ENCODE peak calls at places on chromosomes 7 and 10, in eight cellular contexts. One of them, this sample, is unnamed.

GRCh38 chr10:35432781-35433338 is 96.6 kb downstream of the CCNY start:
- DNase-seq in stimulated activated CD8-positive, alpha-beta memory T cell treated with anti-CD3 and anti-CD28 coated beads, Interleukin-12 subunit alpha, Interleukin-12 subunit beta, amount 100 ng/mL, for 4 hours: no peak
- DNase-seq in nephron progenitor cell: no peak
- DNase-seq in non-pigmented ciliary epithelial cell: no peak
- DNase-seq in heart right ventricle: no peak
- DNase-seq in stimulated activated naive CD4-positive, alpha-beta T cell: no peak
- DNase-seq in ELR: no peak
- DNase-seq in CD4-positive, CD25-positive, alpha-beta regulatory T cell: no peak
- DNase-seq in this sample: no peak

GRCh38 chr10:63260103-63260859 is 127.2 kb downstream of the NRBF2 start:
- DNase-seq in heart right ventricle: no peak
- DNase-seq in stimulated activated naive CD4-positive, alpha-beta T cell: no peak
- DNase-seq in CD4-positive, CD25-positive, alpha-beta regulatory T cell: no peak
- DNase-seq in nephron progenitor cell: no peak
- DNase-seq in non-pigmented ciliary epithelial cell: no peak
- DNase-seq in stimulated activated CD8-positive, alpha-beta memory T cell treated with anti-CD3 and anti-CD28 coated beads, Interleukin-12 subunit alpha, Interleukin-12 subunit beta, amount 100 ng/mL, for 4 hours: no peak
- DNase-seq in ELR: no peak
- DNase-seq in this sample: no peak

GRCh38 chr7:539731-540411 is 20.2 kb upstream of the PDGFA start:
- DNase-seq in stimulated activated naive CD4-positive, alpha-beta T cell: no peak
- DNase-seq in non-pigmented ciliary epithelial cell: no peak
- DNase-seq in heart right ventricle: no peak
- DNase-seq in ELR: peak
- DNase-seq in nephron progenitor cell: peak
- DNase-seq in CD4-positive, CD25-positive, alpha-beta regulatory T cell: no peak
- DNase-seq in stimulated activated CD8-positive, alpha-beta memory T cell treated with anti-CD3 and anti-CD28 coated beads, Interleukin-12 subunit alpha, Interleukin-12 subunit beta, amount 100 ng/mL, for 4 hours: no peak
- DNase-seq in this sample: peak

GRCh38 chr10:124477614-124478363 is 16.2 kb downstream of the LHPP start:
- DNase-seq in CD4-positive, CD25-positive, alpha-beta regulatory T cell: no peak
- DNase-seq in stimulated activated naive CD4-positive, alpha-beta T cell: no peak
- DNase-seq in stimulated activated CD8-positive, alpha-beta memory T cell treated with anti-CD3 and anti-CD28 coated beads, Interleukin-12 subunit alpha, Interleukin-12 subunit beta, amount 100 ng/mL, for 4 hours: no peak
- DNase-seq in non-pigmented ciliary epithelial cell: no peak
- DNase-seq in heart right ventricle: no peak
- DNase-seq in ELR: no peak
- DNase-seq in nephron progenitor cell: no peak
- DNase-seq in this sample: no peak

GRCh38 chr7:17706734-17707133 is 233.6 kb downstream of the SNX13 start:
- DNase-seq in stimulated activated CD8-positive, alpha-beta memory T cell treated with anti-CD3 and anti-CD28 coated beads, Interleukin-12 subunit alpha, Interleukin-12 subunit beta, amount 100 ng/mL, for 4 hours: no peak
- DNase-seq in CD4-positive, CD25-positive, alpha-beta regulatory T cell: peak
- DNase-seq in non-pigmented ciliary epithelial cell: peak
- DNase-seq in nephron progenitor cell: peak
- DNase-seq in heart right ventricle: peak
- DNase-seq in stimulated activated naive CD4-positive, alpha-beta T cell: peak
- DNase-seq in ELR: peak
- DNase-seq in this sample: peak

GRCh38 chr10:27558612-27559020 is 54.5 kb downstream of the RAB18 start:
- DNase-seq in nephron progenitor cell: peak
- DNase-seq in stimulated activated CD8-positive, alpha-beta memory T cell treated with anti-CD3 and anti-CD28 coated beads, Interleukin-12 subunit alpha, Interleukin-12 subunit beta, amount 100 ng/mL, for 4 hours: no peak
- DNase-seq in CD4-positive, CD25-positive, alpha-beta regulatory T cell: no peak
- DNase-seq in stimulated activated naive CD4-positive, alpha-beta T cell: no peak
- DNase-seq in ELR: peak
- DNase-seq in non-pigmented ciliary epithelial cell: peak
- DNase-seq in heart right ventricle: peak
- DNase-seq in this sample: peak

GRCh38 chr10:124197301-124198148 is 104.1 kb upstream of the CHST15 start:
- DNase-seq in stimulated activated naive CD4-positive, alpha-beta T cell: no peak
- DNase-seq in nephron progenitor cell: no peak
- DNase-seq in heart right ventricle: peak
- DNase-seq in ELR: no peak
- DNase-seq in non-pigmented ciliary epithelial cell: no peak
- DNase-seq in stimulated activated CD8-positive, alpha-beta memory T cell treated with anti-CD3 and anti-CD28 coated beads, Interleukin-12 subunit alpha, Interleukin-12 subunit beta, amount 100 ng/mL, for 4 hours: no peak
- DNase-seq in CD4-positive, CD25-positive, alpha-beta regulatory T cell: no peak
- DNase-seq in this sample: peak

GRCh38 chr10:19929466-19930140 is 113.4 kb downstream of the PLXDC2 start:
- DNase-seq in stimulated activated CD8-positive, alpha-beta memory T cell treated with anti-CD3 and anti-CD28 coated beads, Interleukin-12 subunit alpha, Interleukin-12 subunit beta, amount 100 ng/mL, for 4 hours: no peak
- DNase-seq in heart right ventricle: no peak
- DNase-seq in CD4-positive, CD25-positive, alpha-beta regulatory T cell: no peak
- DNase-seq in ELR: no peak
- DNase-seq in nephron progenitor cell: no peak
- DNase-seq in non-pigmented ciliary epithelial cell: no peak
- DNase-seq in stimulated activated naive CD4-positive, alpha-beta T cell: no peak
- DNase-seq in this sample: no peak

GRCh38 chr10:103715430-103715829 is 139.9 kb downstream of the SH3PXD2A start:
- DNase-seq in heart right ventricle: no peak
- DNase-seq in CD4-positive, CD25-positive, alpha-beta regulatory T cell: no peak
- DNase-seq in non-pigmented ciliary epithelial cell: peak
- DNase-seq in ELR: peak
- DNase-seq in nephron progenitor cell: no peak
- DNase-seq in stimulated activated CD8-positive, alpha-beta memory T cell treated with anti-CD3 and anti-CD28 coated beads, Interleukin-12 subunit alpha, Interleukin-12 subunit beta, amount 100 ng/mL, for 4 hours: no peak
- DNase-seq in stimulated activated naive CD4-positive, alpha-beta T cell: no peak
- DNase-seq in this sample: no peak

GRCh38 chr7:77824636-77825035 is 26.1 kb downstream of the PHTF2 start:
- DNase-seq in heart right ventricle: no peak
- DNase-seq in nephron progenitor cell: no peak
- DNase-seq in CD4-positive, CD25-positive, alpha-beta regulatory T cell: no peak
- DNase-seq in ELR: no peak
- DNase-seq in stimulated activated CD8-positive, alpha-beta memory T cell treated with anti-CD3 and anti-CD28 coated beads, Interleukin-12 subunit alpha, Interleukin-12 subunit beta, amount 100 ng/mL, for 4 hours: no peak
- DNase-seq in stimulated activated naive CD4-positive, alpha-beta T cell: no peak
- DNase-seq in non-pigmented ciliary epithelial cell: no peak
- DNase-seq in this sample: no peak

GRCh38 chr7:105524840-105525239 is 2.8 kb upstream of the PUS7 start:
- DNase-seq in nephron progenitor cell: no peak
- DNase-seq in non-pigmented ciliary epithelial cell: no peak
- DNase-seq in stimulated activated CD8-positive, alpha-beta memory T cell treated with anti-CD3 and anti-CD28 coated beads, Interleukin-12 subunit alpha, Interleukin-12 subunit beta, amount 100 ng/mL, for 4 hours: no peak
- DNase-seq in ELR: no peak
- DNase-seq in heart right ventricle: no peak
- DNase-seq in stimulated activated naive CD4-positive, alpha-beta T cell: no peak
- DNase-seq in CD4-positive, CD25-positive, alpha-beta regulatory T cell: no peak
- DNase-seq in this sample: no peak

GRCh38 chr7:4164556-4164955 is 517.5 kb upstream of the FOXK1 start:
- DNase-seq in ELR: no peak
- DNase-seq in CD4-positive, CD25-positive, alpha-beta regulatory T cell: no peak
- DNase-seq in stimulated activated CD8-positive, alpha-beta memory T cell treated with anti-CD3 and anti-CD28 coated beads, Interleukin-12 subunit alpha, Interleukin-12 subunit beta, amount 100 ng/mL, for 4 hours: no peak
- DNase-seq in stimulated activated naive CD4-positive, alpha-beta T cell: no peak
- DNase-seq in nephron progenitor cell: no peak
- DNase-seq in non-pigmented ciliary epithelial cell: no peak
- DNase-seq in heart right ventricle: no peak
- DNase-seq in this sample: no peak

GRCh38 chr7:6171532-6172330 is 100.7 kb downstream of the CYTH3 start:
- DNase-seq in CD4-positive, CD25-positive, alpha-beta regulatory T cell: no peak
- DNase-seq in ELR: no peak
- DNase-seq in heart right ventricle: peak
- DNase-seq in nephron progenitor cell: peak
- DNase-seq in stimulated activated naive CD4-positive, alpha-beta T cell: no peak
- DNase-seq in non-pigmented ciliary epithelial cell: no peak
- DNase-seq in stimulated activated CD8-positive, alpha-beta memory T cell treated with anti-CD3 and anti-CD28 coated beads, Interleukin-12 subunit alpha, Interleukin-12 subunit beta, amount 100 ng/mL, for 4 hours: no peak
- DNase-seq in this sample: no peak

GRCh38 chr10:77506517-77506916 is 131.1 kb downstream of the KCNMA1 start:
- DNase-seq in heart right ventricle: no peak
- DNase-seq in ELR: peak
- DNase-seq in nephron progenitor cell: no peak
- DNase-seq in stimulated activated CD8-positive, alpha-beta memory T cell treated with anti-CD3 and anti-CD28 coated beads, Interleukin-12 subunit alpha, Interleukin-12 subunit beta, amount 100 ng/mL, for 4 hours: no peak
- DNase-seq in non-pigmented ciliary epithelial cell: no peak
- DNase-seq in CD4-positive, CD25-positive, alpha-beta regulatory T cell: no peak
- DNase-seq in stimulated activated naive CD4-positive, alpha-beta T cell: no peak
- DNase-seq in this sample: no peak

GRCh38 chr7:73761854-73762658 is 8.0 kb downstream of the CLDN3 start:
- DNase-seq in stimulated activated CD8-positive, alpha-beta memory T cell treated with anti-CD3 and anti-CD28 coated beads, Interleukin-12 subunit alpha, Interleukin-12 subunit beta, amount 100 ng/mL, for 4 hours: no peak
- DNase-seq in heart right ventricle: no peak
- DNase-seq in stimulated activated naive CD4-positive, alpha-beta T cell: no peak
- DNase-seq in ELR: no peak
- DNase-seq in nephron progenitor cell: no peak
- DNase-seq in CD4-positive, CD25-positive, alpha-beta regulatory T cell: no peak
- DNase-seq in non-pigmented ciliary epithelial cell: no peak
- DNase-seq in this sample: no peak

GRCh38 chr7:20089431-20089830 is 127.8 kb downstream of the MACC1 start:
- DNase-seq in ELR: no peak
- DNase-seq in CD4-positive, CD25-positive, alpha-beta regulatory T cell: no peak
- DNase-seq in non-pigmented ciliary epithelial cell: no peak
- DNase-seq in stimulated activated CD8-positive, alpha-beta memory T cell treated with anti-CD3 and anti-CD28 coated beads, Interleukin-12 subunit alpha, Interleukin-12 subunit beta, amount 100 ng/mL, for 4 hours: no peak
- DNase-seq in nephron progenitor cell: no peak
- DNase-seq in stimulated activated naive CD4-positive, alpha-beta T cell: no peak
- DNase-seq in heart right ventricle: no peak
- DNase-seq in this sample: no peak

GRCh38 chr10:78757542-78757941 is 311.2 kb upstream of the ZMIZ1 start:
- DNase-seq in non-pigmented ciliary epithelial cell: peak
- DNase-seq in CD4-positive, CD25-positive, alpha-beta regulatory T cell: no peak
- DNase-seq in stimulated activated CD8-positive, alpha-beta memory T cell treated with anti-CD3 and anti-CD28 coated beads, Interleukin-12 subunit alpha, Interleukin-12 subunit beta, amount 100 ng/mL, for 4 hours: no peak
- DNase-seq in nephron progenitor cell: no peak
- DNase-seq in ELR: peak
- DNase-seq in stimulated activated naive CD4-positive, alpha-beta T cell: no peak
- DNase-seq in heart right ventricle: no peak
- DNase-seq in this sample: peak

GRCh38 chr7:31663072-31663471 is 23.9 kb upstream of the PPP1R17 start:
- DNase-seq in stimulated activated naive CD4-positive, alpha-beta T cell: no peak
- DNase-seq in CD4-positive, CD25-positive, alpha-beta regulatory T cell: no peak
- DNase-seq in heart right ventricle: no peak
- DNase-seq in stimulated activated CD8-positive, alpha-beta memory T cell treated with anti-CD3 and anti-CD28 coated beads, Interleukin-12 subunit alpha, Interleukin-12 subunit beta, amount 100 ng/mL, for 4 hours: no peak
- DNase-seq in nephron progenitor cell: peak
- DNase-seq in non-pigmented ciliary epithelial cell: no peak
- DNase-seq in ELR: peak
- DNase-seq in this sample: no peak

GRCh38 chr10:58473966-58474365 is 38.7 kb upstream of the BICC1 start:
- DNase-seq in CD4-positive, CD25-positive, alpha-beta regulatory T cell: no peak
- DNase-seq in stimulated activated naive CD4-positive, alpha-beta T cell: no peak
- DNase-seq in heart right ventricle: no peak
- DNase-seq in non-pigmented ciliary epithelial cell: no peak
- DNase-seq in nephron progenitor cell: no peak
- DNase-seq in stimulated activated CD8-positive, alpha-beta memory T cell treated with anti-CD3 and anti-CD28 coated beads, Interleukin-12 subunit alpha, Interleukin-12 subunit beta, amount 100 ng/mL, for 4 hours: no peak
- DNase-seq in ELR: peak
- DNase-seq in this sample: no peak

GRCh38 chr7:11716185-11716584 is 115.8 kb downstream of the THSD7A start:
- DNase-seq in stimulated activated naive CD4-positive, alpha-beta T cell: no peak
- DNase-seq in stimulated activated CD8-positive, alpha-beta memory T cell treated with anti-CD3 and anti-CD28 coated beads, Interleukin-12 subunit alpha, Interleukin-12 subunit beta, amount 100 ng/mL, for 4 hours: no peak
- DNase-seq in non-pigmented ciliary epithelial cell: no peak
- DNase-seq in CD4-positive, CD25-positive, alpha-beta regulatory T cell: no peak
- DNase-seq in ELR: peak
- DNase-seq in heart right ventricle: peak
- DNase-seq in nephron progenitor cell: no peak
- DNase-seq in this sample: peak

GRCh38 chr10:93947055-93947454 is 46.7 kb upstream of the PLCE1 start:
- DNase-seq in heart right ventricle: peak
- DNase-seq in stimulated activated CD8-positive, alpha-beta memory T cell treated with anti-CD3 and anti-CD28 coated beads, Interleukin-12 subunit alpha, Interleukin-12 subunit beta, amount 100 ng/mL, for 4 hours: no peak
- DNase-seq in stimulated activated naive CD4-positive, alpha-beta T cell: no peak
- DNase-seq in ELR: peak
- DNase-seq in nephron progenitor cell: peak
- DNase-seq in CD4-positive, CD25-positive, alpha-beta regulatory T cell: no peak
- DNase-seq in non-pigmented ciliary epithelial cell: peak
- DNase-seq in this sample: peak

GRCh38 chr7:134690016-134690415 is 43.4 kb downstream of the BPGM start:
- DNase-seq in ELR: peak
- DNase-seq in stimulated activated CD8-positive, alpha-beta memory T cell treated with anti-CD3 and anti-CD28 coated beads, Interleukin-12 subunit alpha, Interleukin-12 subunit beta, amount 100 ng/mL, for 4 hours: no peak
- DNase-seq in CD4-positive, CD25-positive, alpha-beta regulatory T cell: no peak
- DNase-seq in stimulated activated naive CD4-positive, alpha-beta T cell: no peak
- DNase-seq in non-pigmented ciliary epithelial cell: no peak
- DNase-seq in heart right ventricle: no peak
- DNase-seq in nephron progenitor cell: no peak
- DNase-seq in this sample: peak

GRCh38 chr10:103539751-103540150 is 46.2 kb downstream of the NEURL1 start:
- DNase-seq in ELR: no peak
- DNase-seq in stimulated activated CD8-positive, alpha-beta memory T cell treated with anti-CD3 and anti-CD28 coated beads, Interleukin-12 subunit alpha, Interleukin-12 subunit beta, amount 100 ng/mL, for 4 hours: no peak
- DNase-seq in heart right ventricle: no peak
- DNase-seq in nephron progenitor cell: no peak
- DNase-seq in CD4-positive, CD25-positive, alpha-beta regulatory T cell: no peak
- DNase-seq in non-pigmented ciliary epithelial cell: no peak
- DNase-seq in stimulated activated naive CD4-positive, alpha-beta T cell: no peak
- DNase-seq in this sample: no peak

GRCh38 chr10:43820663-43821062 is 172.0 kb upstream of the ZNF32 start:
- DNase-seq in heart right ventricle: no peak
- DNase-seq in ELR: peak
- DNase-seq in CD4-positive, CD25-positive, alpha-beta regulatory T cell: no peak
- DNase-seq in nephron progenitor cell: no peak
- DNase-seq in stimulated activated naive CD4-positive, alpha-beta T cell: no peak
- DNase-seq in stimulated activated CD8-positive, alpha-beta memory T cell treated with anti-CD3 and anti-CD28 coated beads, Interleukin-12 subunit alpha, Interleukin-12 subunit beta, amount 100 ng/mL, for 4 hours: no peak
- DNase-seq in non-pigmented ciliary epithelial cell: no peak
- DNase-seq in this sample: no peak

GRCh38 chr10:1359599-1359955 is 303.4 kb downstream of the WDR37 start:
- DNase-seq in heart right ventricle: no peak
- DNase-seq in nephron progenitor cell: no peak
- DNase-seq in ELR: no peak
- DNase-seq in non-pigmented ciliary epithelial cell: no peak
- DNase-seq in CD4-positive, CD25-positive, alpha-beta regulatory T cell: no peak
- DNase-seq in stimulated activated naive CD4-positive, alpha-beta T cell: no peak
- DNase-seq in stimulated activated CD8-positive, alpha-beta memory T cell treated with anti-CD3 and anti-CD28 coated beads, Interleukin-12 subunit alpha, Interleukin-12 subunit beta, amount 100 ng/mL, for 4 hours: no peak
- DNase-seq in this sample: no peak

GRCh38 chr10:92111336-92111939 is 179.4 kb downstream of the CPEB3 start:
- DNase-seq in ELR: no peak
- DNase-seq in nephron progenitor cell: no peak
- DNase-seq in stimulated activated naive CD4-positive, alpha-beta T cell: no peak
- DNase-seq in stimulated activated CD8-positive, alpha-beta memory T cell treated with anti-CD3 and anti-CD28 coated beads, Interleukin-12 subunit alpha, Interleukin-12 subunit beta, amount 100 ng/mL, for 4 hours: no peak
- DNase-seq in CD4-positive, CD25-positive, alpha-beta regulatory T cell: no peak
- DNase-seq in heart right ventricle: no peak
- DNase-seq in non-pigmented ciliary epithelial cell: no peak
- DNase-seq in this sample: no peak

GRCh38 chr7:108824840-108825540 is 255.3 kb downstream of the DNAJB9 start:
- DNase-seq in stimulated activated naive CD4-positive, alpha-beta T cell: no peak
- DNase-seq in heart right ventricle: peak
- DNase-seq in ELR: peak
- DNase-seq in nephron progenitor cell: peak
- DNase-seq in stimulated activated CD8-positive, alpha-beta memory T cell treated with anti-CD3 and anti-CD28 coated beads, Interleukin-12 subunit alpha, Interleukin-12 subunit beta, amount 100 ng/mL, for 4 hours: no peak
- DNase-seq in CD4-positive, CD25-positive, alpha-beta regulatory T cell: no peak
- DNase-seq in non-pigmented ciliary epithelial cell: peak
- DNase-seq in this sample: no peak

GRCh38 chr7:36389371-36390198 is at the start of gene ANLN:
- DNase-seq in heart right ventricle: peak
- DNase-seq in non-pigmented ciliary epithelial cell: peak
- DNase-seq in nephron progenitor cell: peak
- DNase-seq in CD4-positive, CD25-positive, alpha-beta regulatory T cell: peak
- DNase-seq in stimulated activated naive CD4-positive, alpha-beta T cell: peak
- DNase-seq in stimulated activated CD8-positive, alpha-beta memory T cell treated with anti-CD3 and anti-CD28 coated beads, Interleukin-12 subunit alpha, Interleukin-12 subunit beta, amount 100 ng/mL, for 4 hours: peak
- DNase-seq in ELR: peak
- DNase-seq in this sample: peak

GRCh38 chr10:78972160-78972946 is 96.4 kb upstream of the ZMIZ1 start:
- DNase-seq in CD4-positive, CD25-positive, alpha-beta regulatory T cell: no peak
- DNase-seq in stimulated activated naive CD4-positive, alpha-beta T cell: no peak
- DNase-seq in stimulated activated CD8-positive, alpha-beta memory T cell treated with anti-CD3 and anti-CD28 coated beads, Interleukin-12 subunit alpha, Interleukin-12 subunit beta, amount 100 ng/mL, for 4 hours: no peak
- DNase-seq in non-pigmented ciliary epithelial cell: no peak
- DNase-seq in heart right ventricle: peak
- DNase-seq in nephron progenitor cell: peak
- DNase-seq in ELR: peak
- DNase-seq in this sample: peak

GRCh38 chr7:38222481-38223096 is 44.5 kb downstream of the STARD3NL start:
- DNase-seq in ELR: peak
- DNase-seq in stimulated activated CD8-positive, alpha-beta memory T cell treated with anti-CD3 and anti-CD28 coated beads, Interleukin-12 subunit alpha, Interleukin-12 subunit beta, amount 100 ng/mL, for 4 hours: no peak
- DNase-seq in heart right ventricle: peak
- DNase-seq in stimulated activated naive CD4-positive, alpha-beta T cell: peak
- DNase-seq in nephron progenitor cell: no peak
- DNase-seq in CD4-positive, CD25-positive, alpha-beta regulatory T cell: peak
- DNase-seq in non-pigmented ciliary epithelial cell: no peak
- DNase-seq in this sample: peak

GRCh38 chr7:70647801-70648491 is 484.0 kb upstream of the GALNT17 start:
- DNase-seq in ELR: peak
- DNase-seq in non-pigmented ciliary epithelial cell: peak
- DNase-seq in CD4-positive, CD25-positive, alpha-beta regulatory T cell: peak
- DNase-seq in stimulated activated CD8-positive, alpha-beta memory T cell treated with anti-CD3 and anti-CD28 coated beads, Interleukin-12 subunit alpha, Interleukin-12 subunit beta, amount 100 ng/mL, for 4 hours: peak
- DNase-seq in nephron progenitor cell: no peak
- DNase-seq in heart right ventricle: no peak
- DNase-seq in stimulated activated naive CD4-positive, alpha-beta T cell: peak
- DNase-seq in this sample: no peak

GRCh38 chr10:25556457-25556856 is 377.6 kb upstream of the MYO3A start:
- DNase-seq in heart right ventricle: no peak
- DNase-seq in nephron progenitor cell: no peak
- DNase-seq in ELR: peak
- DNase-seq in non-pigmented ciliary epithelial cell: peak
- DNase-seq in CD4-positive, CD25-positive, alpha-beta regulatory T cell: no peak
- DNase-seq in stimulated activated naive CD4-positive, alpha-beta T cell: no peak
- DNase-seq in stimulated activated CD8-positive, alpha-beta memory T cell treated with anti-CD3 and anti-CD28 coated beads, Interleukin-12 subunit alpha, Interleukin-12 subunit beta, amount 100 ng/mL, for 4 hours: no peak
- DNase-seq in this sample: no peak

GRCh38 chr7:5428470-5429252 is 5.0 kb upstream of the TNRC18 start:
- DNase-seq in heart right ventricle: peak
- DNase-seq in ELR: peak
- DNase-seq in CD4-positive, CD25-positive, alpha-beta regulatory T cell: no peak
- DNase-seq in non-pigmented ciliary epithelial cell: no peak
- DNase-seq in stimulated activated naive CD4-positive, alpha-beta T cell: no peak
- DNase-seq in nephron progenitor cell: peak
- DNase-seq in stimulated activated CD8-positive, alpha-beta memory T cell treated with anti-CD3 and anti-CD28 coated beads, Interleukin-12 subunit alpha, Interleukin-12 subunit beta, amount 100 ng/mL, for 4 hours: no peak
- DNase-seq in this sample: no peak

GRCh38 chr10:103554488-103555320 is 61.2 kb downstream of the NEURL1 start:
- DNase-seq in non-pigmented ciliary epithelial cell: no peak
- DNase-seq in ELR: peak
- DNase-seq in nephron progenitor cell: peak
- DNase-seq in CD4-positive, CD25-positive, alpha-beta regulatory T cell: no peak
- DNase-seq in heart right ventricle: peak
- DNase-seq in stimulated activated CD8-positive, alpha-beta memory T cell treated with anti-CD3 and anti-CD28 coated beads, Interleukin-12 subunit alpha, Interleukin-12 subunit beta, amount 100 ng/mL, for 4 hours: no peak
- DNase-seq in stimulated activated naive CD4-positive, alpha-beta T cell: peak
- DNase-seq in this sample: peak